ENCODE peak calls at places on chromosome 9, in six cellular contexts. U, Q, F, I, D and N are unnamed samples.

GRCh38 chr9:69376651-69377050 is 51.6 kb downstream of the ENTREP1 start:
- DNase-seq in U (no peak), Q (no peak), F (peak), I (peak), D (no peak), N (no peak)

GRCh38 chr9:36134761-36135505 is 1.6 kb upstream of the GLIPR2 start:
- DNase-seq in U (no peak), Q (no peak), F (no peak), I (no peak), D (no peak), N (no peak)

GRCh38 chr9:123044556-123044955 is 11.1 kb downstream of the GPR21 start:
- DNase-seq in U (no peak), Q (no peak), F (no peak), I (no peak), D (no peak), N (no peak)

GRCh38 chr9:34123682-34124081 is 2.8 kb downstream of the DCAF12 start:
- DNase-seq in U (no peak), Q (peak), F (no peak), I (peak), D (no peak), N (no peak)

GRCh38 chr9:95876595-95876994 is 1.1 kb downstream of the ERCC6L2 start:
- DNase-seq in U (peak), Q (no peak), F (no peak), I (no peak), D (no peak), N (no peak)

GRCh38 chr9:89593776-89594427 is 10.9 kb upstream of the GADD45G start:
- DNase-seq in U (peak), Q (no peak), F (no peak), I (peak), D (peak), N (no peak)

GRCh38 chr9:134858051-134858841 is 22.4 kb upstream of the FCN2 start:
- DNase-seq in U (no peak), Q (peak), F (peak), I (no peak), D (peak), N (no peak)

GRCh38 chr9:115373710-115374045 is 255.7 kb upstream of the TNC start:
- DNase-seq in U (no peak), Q (no peak), F (no peak), I (no peak), D (no peak), N (no peak)

GRCh38 chr9:129182625-129183494 is 4.8 kb upstream of the IER5L start:
- DNase-seq in U (peak), Q (no peak), F (no peak), I (no peak), D (peak), N (no peak)

GRCh38 chr9:78115073-78115472 is 83.5 kb upstream of the GNAQ start:
- DNase-seq in U (peak), Q (no peak), F (no peak), I (no peak), D (no peak), N (no peak)

GRCh38 chr9:126703330-126704156 is 89.8 kb downstream of the LMX1B start:
- DNase-seq in U (no peak), Q (peak), F (no peak), I (no peak), D (no peak), N (no peak)

GRCh38 chr9:133309608-133310007 is 26.4 kb downstream of the SURF6 start:
- DNase-seq in U (no peak), Q (no peak), F (no peak), I (no peak), D (no peak), N (no peak)

GRCh38 chr9:134969401-134969800 is 51.7 kb upstream of the FCN1 start:
- DNase-seq in U (no peak), Q (peak), F (peak), I (no peak), D (no peak), N (no peak)

GRCh38 chr9:134374301-134375010 is 48.2 kb downstream of the RXRA start:
- DNase-seq in U (no peak), Q (peak), F (no peak), I (no peak), D (no peak), N (no peak)

GRCh38 chr9:30757723-30758122 is 1626.7 kb upstream of the ACO1 start:
- DNase-seq in U (no peak), Q (peak), F (no peak), I (no peak), D (no peak), N (no peak)

GRCh38 chr9:76459691-76460635 is 981 bp downstream of the GCNT1 start:
- DNase-seq in U (peak), Q (no peak), F (peak), I (peak), D (peak), N (no peak)

GRCh38 chr9:133023117-133023890 is 7.5 kb upstream of the GTF3C5 start:
- DNase-seq in U (no peak), Q (no peak), F (no peak), I (peak), D (no peak), N (no peak)

GRCh38 chr9:84617415-84617814 is 52.1 kb upstream of the NTRK2 start:
- DNase-seq in U (no peak), Q (no peak), F (no peak), I (no peak), D (no peak), N (no peak)

GRCh38 chr9:113511856-113512761 is 48.6 kb downstream of the RGS3 start:
- DNase-seq in U (no peak), Q (no peak), F (no peak), I (no peak), D (no peak), N (no peak)

GRCh38 chr9:107888773-107889227 is 399.2 kb upstream of the KLF4 start:
- DNase-seq in U (no peak), Q (no peak), F (no peak), I (no peak), D (no peak), N (no peak)

GRCh38 chr9:117768740-117769400 is 64.7 kb downstream of the TLR4 start:
- DNase-seq in U (no peak), Q (no peak), F (no peak), I (no peak), D (no peak), N (no peak)

GRCh38 chr9:92735907-92736600 is 28.6 kb downstream of the BICD2 start:
- DNase-seq in U (no peak), Q (no peak), F (no peak), I (no peak), D (no peak), N (no peak)

GRCh38 chr9:135926402-135927194 is 19.3 kb upstream of the CAMSAP1 start:
- DNase-seq in U (no peak), Q (no peak), F (no peak), I (peak), D (peak), N (no peak)

GRCh38 chr9:36040271-36040925 is 3.7 kb downstream of the RECK start:
- DNase-seq in U (no peak), Q (no peak), F (no peak), I (no peak), D (no peak), N (no peak)

GRCh38 chr9:120294003-120294402 is 286.0 kb downstream of the CDK5RAP2 start:
- DNase-seq in U (no peak), Q (no peak), F (no peak), I (no peak), D (no peak), N (no peak)

GRCh38 chr9:29773676-29774075 is 2200.4 kb upstream of the C9orf72 start:
- DNase-seq in U (no peak), Q (no peak), F (no peak), I (no peak), D (no peak), N (no peak)

GRCh38 chr9:136720251-136720886 is 8.0 kb downstream of the DIPK1B start:
- DNase-seq in U (no peak), Q (peak), F (peak), I (no peak), D (no peak), N (no peak)

GRCh38 chr9:13865869-13866268 is 448.1 kb downstream of the NFIB start:
- DNase-seq in U (no peak), Q (no peak), F (no peak), I (no peak), D (no peak), N (no peak)

GRCh38 chr9:93052791-93053540 is 5.5 kb upstream of the SUSD3 start:
- DNase-seq in U (no peak), Q (no peak), F (peak), I (no peak), D (no peak), N (no peak)

GRCh38 chr9:2674141-2674824 is 43.0 kb upstream of the KCNV2 start:
- DNase-seq in U (no peak), Q (no peak), F (no peak), I (no peak), D (no peak), N (no peak)

GRCh38 chr9:17116400-17116837 is 18.4 kb upstream of the CNTLN start:
- DNase-seq in U (peak), Q (no peak), F (no peak), I (no peak), D (peak), N (no peak)

GRCh38 chr9:35355954-35356353 is 134.0 kb upstream of the RUSC2 start:
- DNase-seq in U (no peak), Q (no peak), F (no peak), I (no peak), D (no peak), N (no peak)

GRCh38 chr9:101791938-101792337 is 53.5 kb upstream of the GRIN3A start:
- DNase-seq in U (peak), Q (no peak), F (no peak), I (no peak), D (peak), N (peak)

GRCh38 chr9:93587284-93587650 is 10.9 kb downstream of the PHF2 start:
- DNase-seq in U (no peak), Q (no peak), F (peak), I (no peak), D (no peak), N (no peak)

DNA sequence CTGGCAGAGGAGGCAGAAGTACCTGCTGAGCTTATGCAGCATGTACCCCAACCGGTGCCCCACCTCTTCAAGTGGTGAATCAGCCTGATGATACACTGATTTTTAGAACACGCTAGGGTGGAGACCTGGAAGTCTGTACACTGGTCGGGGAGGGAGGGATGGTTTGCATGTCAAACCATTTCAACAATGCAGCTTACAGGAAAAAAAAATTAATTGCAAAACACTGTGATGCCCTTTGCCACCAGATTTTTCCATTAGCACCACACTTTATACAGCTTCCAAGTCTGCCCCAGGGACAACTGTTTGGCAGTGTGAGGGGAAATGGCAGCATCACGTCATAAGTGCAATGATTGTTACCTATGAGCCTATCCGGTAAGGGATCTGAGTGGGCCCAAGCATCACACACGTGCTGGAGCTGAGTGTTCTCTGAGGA is 155.1 kb upstream of the DMRT1 start:
- DNase-seq in U (no peak), Q (no peak), F (no peak), I (no peak), D (no peak), N (peak)
- TF ChIP-seq EP300 in U (no peak), Q (no peak), F (no peak), I (no peak), D (no peak), N (no peak)

DNA sequence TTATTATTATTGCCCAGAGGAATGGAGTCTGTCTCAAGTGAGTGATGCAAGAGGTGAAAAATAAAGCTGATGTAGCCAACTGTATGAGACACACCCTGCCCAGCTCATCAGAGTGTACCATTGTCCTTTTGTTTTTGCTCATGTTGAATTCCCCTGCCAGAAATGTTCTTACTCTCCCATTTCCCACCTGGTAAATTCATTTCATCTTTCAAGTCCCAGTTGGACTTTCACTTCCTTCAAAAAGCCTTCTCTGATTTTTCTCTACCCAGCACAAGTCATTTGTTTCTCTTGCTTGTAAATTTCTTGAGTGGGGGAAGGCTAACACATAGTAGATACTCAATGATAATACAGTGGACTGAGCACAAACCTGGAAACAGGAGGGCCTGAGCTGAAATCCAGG is 394.5 kb upstream of the ZNF462 start:
- DNase-seq in U (no peak), Q (no peak), F (no peak), I (no peak), D (no peak), N (no peak)
- H3K27ac ChIP-seq in U (no peak), Q (no peak), F (no peak), I (no peak), D (no peak), N (no peak)

DNA sequence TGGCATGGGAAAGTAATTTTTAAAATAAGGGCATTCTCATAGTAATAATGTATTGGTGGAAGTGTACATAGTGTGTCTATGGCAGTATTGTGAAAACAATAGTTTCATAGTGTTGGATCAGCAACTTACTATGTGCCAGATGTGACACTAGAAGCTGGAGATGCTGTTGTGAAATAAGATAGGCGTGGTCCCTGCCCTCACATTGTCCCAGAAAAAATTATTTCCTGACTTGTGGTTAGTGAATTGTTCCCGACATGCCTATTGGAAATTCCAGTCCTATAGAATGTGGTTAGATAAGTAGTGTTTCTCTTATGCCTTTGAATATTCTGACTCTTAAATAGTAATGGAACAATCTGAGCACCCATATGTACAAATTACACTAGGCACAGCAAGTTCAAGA is 55.3 kb upstream of the MTAP start:
- DNase-seq in U (no peak), Q (no peak), F (no peak), I (no peak), D (no peak), N (no peak)
- TF ChIP-seq EP300 in U (no peak), Q (no peak), F (no peak), I (no peak), D (no peak), N (no peak)

GRCh38 chr9:124708070-124708469 is 63.0 kb downstream of the NR6A1 start:
- DNase-seq in U (no peak), Q (no peak), F (no peak), I (no peak), D (no peak), N (no peak)

GRCh38 chr9:124707667-124708066 is 63.4 kb downstream of the NR6A1 start:
- DNase-seq in U (no peak), Q (no peak), F (no peak), I (no peak), D (no peak), N (no peak)

GRCh38 chr9:124709291-124709690 is 61.8 kb downstream of the NR6A1 start:
- DNase-seq in U (no peak), Q (no peak), F (no peak), I (no peak), D (no peak), N (no peak)

GRCh38 chr9:124706685-124707084 is 64.4 kb downstream of the NR6A1 start:
- DNase-seq in U (no peak), Q (no peak), F (no peak), I (no peak), D (no peak), N (no peak)

GRCh38 chr9:124708633-124709032 is 62.5 kb downstream of the NR6A1 start:
- DNase-seq in U (peak), Q (no peak), F (no peak), I (no peak), D (no peak), N (no peak)
- H3K27ac ChIP-seq in U (no peak), Q (no peak), F (no peak), I (no peak), D (peak), N (no peak)